ENCODE peak calls at places on chromosomes 7 and 10, in seven cellular contexts. P is renal cortical epithelial cell, M is AG08396, Z is cerebellum, I is NCI-H2081, V is T-helper 2 cell, X is Daoy. W is an unnamed sample.

GRCh38 chr10:122435212-122435827 is 19.1 kb upstream of the ARMS2 start:
- DNase-seq in V (no peak), M (no peak), X (no peak), P (peak), Z (peak), I (peak), W (no peak)

GRCh38 chr7:155844019-155844453 is 31.8 kb upstream of the SHH start:
- DNase-seq in Z (no peak), M (no peak), P (peak), V (no peak), X (no peak), I (no peak), W (no peak)

GRCh38 chr7:71308105-71308504 is 176.2 kb downstream of the GALNT17 start:
- DNase-seq in X (no peak), I (no peak), Z (peak), V (no peak), P (no peak), M (no peak), W (no peak)

GRCh38 chr10:17814981-17815380 is 5.8 kb downstream of the MRC1 start:
- DNase-seq in I (no peak), M (no peak), P (no peak), X (no peak), Z (no peak), V (no peak), W (no peak)

GRCh38 chr10:133537551-133538545 is 10.7 kb downstream of the CYP2E1 start:
- DNase-seq in P (peak), Z (no peak), X (no peak), M (no peak), I (no peak), V (no peak), W (no peak)

GRCh38 chr7:159127691-159128642 is 16.7 kb downstream of the VIPR2 start:
- DNase-seq in P (no peak), V (no peak), X (no peak), Z (no peak), M (no peak), I (no peak), W (no peak)

GRCh38 chr7:66845382-66846095 is 75.5 kb upstream of the TMEM248 start:
- DNase-seq in V (no peak), M (no peak), X (no peak), P (no peak), I (no peak), Z (no peak), W (no peak)

GRCh38 chr10:66881814-66882213 is 44.0 kb upstream of the LRRTM3 start:
- DNase-seq in V (no peak), I (no peak), Z (peak), X (no peak), P (no peak), M (no peak), W (no peak)

GRCh38 chr7:23135765-23136164 is 30.2 kb downstream of the KLHL7 start:
- DNase-seq in I (no peak), V (no peak), Z (no peak), P (no peak), X (no peak), M (no peak), W (no peak)

GRCh38 chr7:128284102-128284501 is 43.0 kb downstream of the LEP start:
- DNase-seq in X (no peak), M (no peak), I (no peak), V (no peak), P (no peak), Z (no peak), W (no peak)

GRCh38 chr10:132897516-132898381 is 44.6 kb downstream of the CFAP46 start:
- DNase-seq in X (no peak), V (no peak), P (no peak), M (no peak), Z (peak), I (no peak), W (no peak)

GRCh38 chr10:3822541-3822940 is 37.5 kb upstream of the KLF6 start:
- DNase-seq in V (no peak), X (no peak), P (no peak), M (no peak), I (no peak), Z (no peak), W (no peak)

GRCh38 chr10:65294329-65294728 is 1631.5 kb upstream of the LRRTM3 start:
- DNase-seq in X (no peak), M (no peak), P (peak), V (no peak), Z (no peak), I (no peak), W (no peak)

GRCh38 chr7:155188821-155189599 is 108.7 kb upstream of the INSIG1 start:
- DNase-seq in V (no peak), X (no peak), P (peak), M (no peak), Z (no peak), I (no peak), W (no peak)

GRCh38 chr7:20219446-20220292 is 2.5 kb upstream of the MACC1 start:
- DNase-seq in I (peak), M (peak), Z (no peak), X (peak), P (peak), V (no peak), W (no peak)

W was measured in iPS DF 19.7.